ENCODE peak calls at places on chromosomes 16 and 17, in four cellular contexts. W is stimulated activated naive B cell treated with anti-CD40 and anti-IgM and Interleukin-4, amounts not matched to agents 10 μg/mL and 1 μg/mL and 100 μg/mL, for 72 hours; H is activated T-cell treated with anti-CD3 and anti-CD28 coated beads, Interleukin-2, amount 50 U/mL, for 72 hours; Y is activated T-helper 1 cell treated with Interleukin-2 at 50 U/mL for 16 hours. K is an unnamed sample.

GRCh38 chr17:47324224-47325020 is 667 bp downstream of the EFCAB13 start:
- DNase-seq in W (peak; percentile 73), H (peak; percentile 56), Y (peak; percentile 15), K (no peak)

GRCh38 chr16:56161658-56162057 is 29.6 kb upstream of the GNAO1 start:
- DNase-seq in W (no peak), H (no peak), Y (no peak), K (no peak)

GRCh38 chr17:78358538-78359215 is 1.2 kb downstream of the SOCS3 start:
- DNase-seq in W (no peak), H (peak; percentile 52), Y (no peak), K (no peak)

GRCh38 chr16:55257971-55258613 is 65.9 kb upstream of the IRX6 start:
- DNase-seq in W (peak; percentile 23), H (peak; percentile 58), Y (peak; percentile 7), K (peak; percentile 12)

GRCh38 chr16:87542531-87543102 is 49.8 kb upstream of the ZCCHC14 start:
- DNase-seq in W (no peak), H (no peak), Y (no peak), K (no peak)

GRCh38 chr16:82506734-82507133 is 120.0 kb upstream of the CDH13 start:
- DNase-seq in W (no peak), H (no peak), Y (no peak), K (no peak)

GRCh38 chr16:54651440-54651839 is 279.2 kb upstream of the IRX5 start:
- DNase-seq in W (no peak), H (no peak), Y (no peak), K (no peak)

GRCh38 chr16:50245417-50246298 is 20.7 kb upstream of the ADCY7 start:
- DNase-seq in W (no peak), H (peak; percentile 80), Y (peak; percentile 50), K (no peak)

GRCh38 chr17:61405047-61405685 is 5.5 kb downstream of the TBX2 start:
- DNase-seq in W (no peak), H (no peak), Y (no peak), K (no peak)

GRCh38 chr16:53058882-53059281 is 4.1 kb downstream of the CHD9 start:
- DNase-seq in W (no peak), H (no peak), Y (no peak), K (no peak)

GRCh38 chr17:50188521-50189395 is 12.7 kb downstream of the COL1A1 start:
- DNase-seq in W (no peak), H (no peak), Y (no peak), K (no peak)

GRCh38 chr17:42832934-42833770 is at the start of gene PSME3:
- DNase-seq in W (peak; percentile 86), H (peak; percentile 94), Y (peak; percentile 81), K (peak; percentile 57)

GRCh38 chr17:19876524-19877161 is 8.9 kb upstream of the ULK2 start:
- DNase-seq in W (peak; percentile 2), H (peak; percentile 37), Y (peak; percentile 36), K (no peak)

GRCh38 chr16:66898933-66899309 is 18.6 kb downstream of the PDP2 start:
- DNase-seq in W (no peak), H (no peak), Y (no peak), K (no peak)

GRCh38 chr17:27494192-27495091 is 38.2 kb downstream of the KSR1 start:
- DNase-seq in W (no peak), H (no peak), Y (no peak), K (no peak)

GRCh38 chr17:77110006-77110374 is 30.8 kb upstream of the SEC14L1 start:
- DNase-seq in W (no peak), H (no peak), Y (no peak), K (no peak)

GRCh38 chr16:31404353-31405064 is 11.4 kb downstream of the ITGAD start:
- DNase-seq in W (no peak), H (no peak), Y (no peak), K (peak; percentile 42)

GRCh38 chr17:260031-260791 is 78.8 kb upstream of the DOC2B start:
- DNase-seq in W (no peak), H (no peak), Y (no peak), K (no peak)

GRCh38 chr17:32833526-32833925 is 43.4 kb downstream of the MYO1D start:
- DNase-seq in W (no peak), H (no peak), Y (no peak), K (no peak)

GRCh38 chr17:57599271-57600045 is 145.6 kb downstream of the CCDC182 start:
- DNase-seq in W (peak; percentile 15), H (no peak), Y (no peak), K (no peak)

GRCh38 chr17:62966426-62967110 is 533 bp downstream of the TANC2 start:
- DNase-seq in W (no peak), H (no peak), Y (peak; percentile 8), K (no peak)

GRCh38 chr17:41848788-41849187 is 11.2 kb downstream of the KLHL10 start:
- DNase-seq in W (no peak), H (no peak), Y (no peak), K (no peak)

GRCh38 chr17:7261377-7262191 is 694 bp downstream of the CLDN7 start:
- DNase-seq in W (no peak), H (no peak), Y (no peak), K (no peak)

GRCh38 chr16:30723725-30724355 is 24.4 kb upstream of the PHKG2 start:
- DNase-seq in W (no peak), H (no peak), Y (no peak), K (no peak)

GRCh38 chr16:74898667-74899066 is 86.3 kb downstream of the WDR59 start:
- DNase-seq in W (no peak), H (no peak), Y (no peak), K (no peak)

GRCh38 chr16:85485379-85485778 is 127.7 kb upstream of the GSE1 start:
- DNase-seq in W (no peak), H (no peak), Y (no peak), K (no peak)

GRCh38 chr16:12377497-12377896 is 401.0 kb downstream of the SNX29 start:
- DNase-seq in W (no peak), H (no peak), Y (no peak), K (no peak)

GRCh38 chr16:3696425-3697218 is 20.7 kb downstream of the TRAP1 start:
- DNase-seq in W (no peak), H (no peak), Y (no peak), K (peak; percentile 40)

GRCh38 chr17:41588126-41588810 is 1.6 kb upstream of the KRT14 start:
- DNase-seq in W (no peak), H (no peak), Y (no peak), K (no peak)

GRCh38 chr16:31093132-31093703 is 1.4 kb downstream of the VKORC1 start:
- DNase-seq in W (no peak), H (no peak), Y (no peak), K (no peak)

GRCh38 chr17:18156171-18156975 is 27.3 kb upstream of the ALKBH5 start:
- DNase-seq in W (no peak), H (no peak), Y (no peak), K (no peak)

GRCh38 chr17:80146121-80147034 is 550 bp downstream of the EIF4A3 start:
- DNase-seq in W (no peak), H (no peak), Y (no peak), K (no peak)

GRCh38 chr17:75199886-75200618 is 5.4 kb upstream of the NUP85 start:
- DNase-seq in W (no peak), H (no peak), Y (no peak), K (no peak)

GRCh38 chr16:66287916-66288315 is 78.6 kb upstream of the CDH5 start:
- DNase-seq in W (no peak), H (no peak), Y (no peak), K (no peak)

GRCh38 chr17:62668091-62668804 is 40.8 kb downstream of the MRC2 start:
- DNase-seq in W (no peak), H (no peak), Y (no peak), K (no peak)

GRCh38 chr16:23398987-23399805 is 53.8 kb downstream of the COG7 start:
- DNase-seq in W (no peak), H (no peak), Y (no peak), K (no peak)

GRCh38 chr17:41307647-41308046 is 1.5 kb downstream of the KRTAP16-1 start:
- DNase-seq in W (no peak), H (no peak), Y (no peak), K (no peak)

GRCh38 chr16:14448874-14449273 is 181.2 kb downstream of the PARN start:
- DNase-seq in W (no peak), H (no peak), Y (no peak), K (no peak)